ENCODE peak calls at places on chromosomes 11 and 22, in four cellular contexts. One of them, this sample, is unnamed.

GRCh38 chr22:23233084-23233501 is 52.8 kb downstream of the BCR start:
- DNase-seq in tibial artery: no peak
- DNase-seq in iPS DF 6.9: no peak
- DNase-seq in lower leg skin: no peak
- DNase-seq in this sample: no peak

GRCh38 chr11:73647459-73648100 is 1.2 kb downstream of the PLEKHB1 start:
- DNase-seq in tibial artery: peak
- DNase-seq in iPS DF 6.9: no peak
- DNase-seq in lower leg skin: peak
- DNase-seq in this sample: peak

GRCh38 chr22:46479046-46479445 is 58.4 kb downstream of the CELSR1 start:
- DNase-seq in tibial artery: no peak
- DNase-seq in iPS DF 6.9: no peak
- DNase-seq in lower leg skin: no peak
- DNase-seq in this sample: no peak

GRCh38 chr11:87097582-87097981 is 59.8 kb downstream of the TMEM135 start:
- DNase-seq in tibial artery: no peak
- DNase-seq in iPS DF 6.9: peak
- DNase-seq in lower leg skin: no peak
- DNase-seq in this sample: peak

GRCh38 chr22:34645375-34645774 is 420.6 kb upstream of the ISX start:
- DNase-seq in tibial artery: no peak
- DNase-seq in iPS DF 6.9: peak
- DNase-seq in lower leg skin: no peak
- DNase-seq in this sample: no peak

GRCh38 chr22:30073743-30074142 is 6.5 kb upstream of the HORMAD2 start:
- DNase-seq in tibial artery: no peak
- DNase-seq in iPS DF 6.9: no peak
- DNase-seq in lower leg skin: no peak
- DNase-seq in this sample: no peak

GRCh38 chr11:130902380-130902779 is 13.9 kb downstream of the SNX19 start:
- DNase-seq in tibial artery: no peak
- DNase-seq in iPS DF 6.9: no peak
- DNase-seq in lower leg skin: no peak
- DNase-seq in this sample: no peak

GRCh38 chr11:8267831-8268529 is 4.3 kb upstream of the LMO1 start:
- DNase-seq in tibial artery: no peak
- DNase-seq in iPS DF 6.9: no peak
- DNase-seq in lower leg skin: no peak
- DNase-seq in this sample: no peak

GRCh38 chr11:125429174-125429707 is 66.8 kb downstream of the FEZ1 start:
- DNase-seq in tibial artery: peak
- DNase-seq in iPS DF 6.9: no peak
- DNase-seq in lower leg skin: no peak
- DNase-seq in this sample: peak

GRCh38 chr11:61536676-61537270 is 28.2 kb downstream of the LRRC10B start:
- DNase-seq in tibial artery: no peak
- DNase-seq in iPS DF 6.9: no peak
- DNase-seq in lower leg skin: no peak
- DNase-seq in this sample: no peak

GRCh38 chr22:24170189-24170588 is 11.1 kb upstream of the SUSD2 start:
- DNase-seq in tibial artery: no peak
- DNase-seq in iPS DF 6.9: no peak
- DNase-seq in lower leg skin: no peak
- DNase-seq in this sample: no peak

GRCh38 chr22:43263645-43264514 is 76.9 kb upstream of the TTLL12 start:
- DNase-seq in tibial artery: peak
- DNase-seq in iPS DF 6.9: no peak
- DNase-seq in lower leg skin: peak
- DNase-seq in this sample: peak
- H3K4me3 ChIP-seq in tibial artery: no peak
- H3K4me3 ChIP-seq in iPS DF 6.9: no peak
- H3K4me3 ChIP-seq in lower leg skin: no peak
- H3K4me3 ChIP-seq in this sample: no peak

GRCh38 chr11:27470166-27470565 is 2.4 kb downstream of the LGR4 start:
- DNase-seq in tibial artery: no peak
- DNase-seq in iPS DF 6.9: no peak
- DNase-seq in lower leg skin: no peak
- DNase-seq in this sample: no peak
- H3K4me3 ChIP-seq in tibial artery: peak
- H3K4me3 ChIP-seq in iPS DF 6.9: peak
- H3K4me3 ChIP-seq in lower leg skin: no peak
- H3K4me3 ChIP-seq in this sample: no peak

GRCh38 chr22:19716041-19716828 is 1.9 kb downstream of the SEPTIN5 start:
- DNase-seq in tibial artery: no peak
- DNase-seq in iPS DF 6.9: no peak
- DNase-seq in lower leg skin: no peak
- DNase-seq in this sample: no peak
- H3K4me3 ChIP-seq in tibial artery: no peak
- H3K4me3 ChIP-seq in iPS DF 6.9: no peak
- H3K4me3 ChIP-seq in lower leg skin: no peak
- H3K4me3 ChIP-seq in this sample: no peak

GRCh38 chr11:76577199-76577920 is 93.2 kb downstream of the LRRC32 start:
- DNase-seq in tibial artery: no peak
- DNase-seq in iPS DF 6.9: no peak
- DNase-seq in lower leg skin: no peak
- DNase-seq in this sample: peak
- H3K4me3 ChIP-seq in tibial artery: no peak
- H3K4me3 ChIP-seq in iPS DF 6.9: no peak
- H3K4me3 ChIP-seq in lower leg skin: no peak
- H3K4me3 ChIP-seq in this sample: no peak

This sample was measured in brain microvascular endothelial cell.